ENCODE peak calls at places on chromosome 3, in five cellular contexts. One of them, this sample, is unnamed.
A peak's percentile ranks its signal among the peaks of the same experiment; 100 is the strongest.

GRCh38 chr3:127257351-127257750 is 30.5 kb downstream of the PRR20G start:
- DNase-seq in mucosa of gallbladder: no peak
- DNase-seq in germinal center: no peak
- DNase-seq in amniotic stem cell: no peak
- DNase-seq in HCT116: no peak
- DNase-seq in this sample: no peak

GRCh38 chr3:64631951-64632350 is 55.8 kb downstream of the ADAMTS9 start:
- DNase-seq in amniotic stem cell: no peak
- DNase-seq in mucosa of gallbladder: no peak
- DNase-seq in germinal center: no peak
- DNase-seq in HCT116: no peak
- DNase-seq in this sample: no peak

GRCh38 chr3:188076176-188076575 is 77.8 kb upstream of the LPP start:
- DNase-seq in germinal center: no peak
- DNase-seq in HCT116: no peak
- DNase-seq in mucosa of gallbladder: no peak
- DNase-seq in amniotic stem cell: no peak
- DNase-seq in this sample: no peak

GRCh38 chr3:190183121-190183520 is 62.4 kb upstream of the P3H2 start:
- DNase-seq in amniotic stem cell: no peak
- DNase-seq in HCT116: no peak
- DNase-seq in germinal center: no peak
- DNase-seq in mucosa of gallbladder: no peak
- DNase-seq in this sample: peak; percentile 54

GRCh38 chr3:186024210-186024609 is 84.7 kb downstream of the ETV5 start:
- DNase-seq in HCT116: no peak
- DNase-seq in germinal center: no peak
- DNase-seq in mucosa of gallbladder: peak; percentile 15
- DNase-seq in amniotic stem cell: no peak
- DNase-seq in this sample: no peak

GRCh38 chr3:136885357-136886213 is 23.6 kb downstream of the NCK1 start:
- DNase-seq in amniotic stem cell: no peak
- DNase-seq in mucosa of gallbladder: no peak
- DNase-seq in HCT116: no peak
- DNase-seq in germinal center: no peak
- DNase-seq in this sample: no peak

GRCh38 chr3:32334675-32335074 is 57.0 kb upstream of the CMTM7 start:
- DNase-seq in mucosa of gallbladder: no peak
- DNase-seq in germinal center: peak; percentile 20
- DNase-seq in HCT116: no peak
- DNase-seq in amniotic stem cell: no peak
- DNase-seq in this sample: peak; percentile 53

GRCh38 chr3:134284438-134284837 is 33.8 kb upstream of the RYK start:
- DNase-seq in HCT116: no peak
- DNase-seq in amniotic stem cell: no peak
- DNase-seq in germinal center: no peak
- DNase-seq in mucosa of gallbladder: no peak
- DNase-seq in this sample: no peak

GRCh38 chr3:135807879-135808278 is 157.6 kb upstream of the PPP2R3A start:
- DNase-seq in amniotic stem cell: no peak
- DNase-seq in HCT116: no peak
- DNase-seq in germinal center: no peak
- DNase-seq in mucosa of gallbladder: no peak
- DNase-seq in this sample: no peak

GRCh38 chr3:177162742-177163141 is 34.5 kb downstream of the TBL1XR1 start:
- DNase-seq in germinal center: no peak
- DNase-seq in mucosa of gallbladder: no peak
- DNase-seq in HCT116: no peak
- DNase-seq in amniotic stem cell: no peak
- DNase-seq in this sample: no peak

GRCh38 chr3:66115858-66116654 is 77.3 kb upstream of the MAGI1 start:
- DNase-seq in germinal center: no peak
- DNase-seq in HCT116: peak; percentile 64
- DNase-seq in mucosa of gallbladder: peak; percentile 78
- DNase-seq in amniotic stem cell: peak; percentile 59
- DNase-seq in this sample: no peak

GRCh38 chr3:134710313-134710680 is 59.5 kb upstream of the KY start:
- DNase-seq in mucosa of gallbladder: no peak
- DNase-seq in amniotic stem cell: no peak
- DNase-seq in HCT116: no peak
- DNase-seq in germinal center: no peak
- DNase-seq in this sample: no peak

GRCh38 chr3:128624526-128625138 is 26.0 kb downstream of the RPN1 start:
- DNase-seq in HCT116: no peak
- DNase-seq in germinal center: no peak
- DNase-seq in amniotic stem cell: no peak
- DNase-seq in mucosa of gallbladder: peak; percentile 48
- DNase-seq in this sample: no peak

GRCh38 chr3:48820626-48821324 is 26.9 kb downstream of the PRKAR2A start:
- DNase-seq in amniotic stem cell: no peak
- DNase-seq in mucosa of gallbladder: no peak
- DNase-seq in HCT116: no peak
- DNase-seq in germinal center: no peak
- DNase-seq in this sample: no peak

GRCh38 chr3:98657429-98657828 is 64.0 kb upstream of the CPOX start:
- DNase-seq in amniotic stem cell: no peak
- DNase-seq in mucosa of gallbladder: no peak
- DNase-seq in germinal center: peak; percentile 33
- DNase-seq in HCT116: peak; percentile 15
- DNase-seq in this sample: peak; percentile 79

GRCh38 chr3:195033531-195034091 is 237.3 kb downstream of the XXYLT1 start:
- DNase-seq in mucosa of gallbladder: peak; percentile 73
- DNase-seq in germinal center: no peak
- DNase-seq in amniotic stem cell: no peak
- DNase-seq in HCT116: peak; percentile 12
- DNase-seq in this sample: peak; percentile 41

GRCh38 chr3:112389961-112390360 is 57.0 kb downstream of the CD200 start:
- DNase-seq in germinal center: no peak
- DNase-seq in amniotic stem cell: no peak
- DNase-seq in HCT116: no peak
- DNase-seq in mucosa of gallbladder: no peak
- DNase-seq in this sample: no peak

GRCh38 chr3:188123170-188123920 is 30.6 kb upstream of the LPP start:
- DNase-seq in germinal center: peak; percentile 41
- DNase-seq in mucosa of gallbladder: no peak
- DNase-seq in amniotic stem cell: no peak
- DNase-seq in HCT116: no peak
- DNase-seq in this sample: no peak

GRCh38 chr3:141410861-141411771 is 42.8 kb downstream of the ZBTB38 start:
- DNase-seq in mucosa of gallbladder: no peak
- DNase-seq in HCT116: no peak
- DNase-seq in amniotic stem cell: no peak
- DNase-seq in germinal center: peak; percentile 34
- DNase-seq in this sample: no peak